ENCODE peak calls at places on chromosomes 12 and 14, in five cellular contexts. B is CD4-positive, CD25-positive, alpha-beta regulatory T cell; Z is tibial nerve; P is ovary; F is SJSA1. M is an unnamed sample. For H3K9me3, the result is how much of the 10 kb centered on the place peaks cover.

GRCh38 chr14:88242426-88242825 is 80.6 kb downstream of the KCNK10 start:
- DNase-seq in F (no peak), B (no peak), P (no peak), Z (no peak), M (no peak)

GRCh38 chr12:62304560-62304959 is 44.4 kb downstream of the USP15 start:
- DNase-seq in F (no peak), B (no peak), P (no peak), Z (no peak), M (no peak)

GRCh38 chr14:35257809-35258208 is 34.4 kb upstream of the PSMA6 start:
- DNase-seq in F (no peak), B (no peak), Z (no peak), P (no peak), M (no peak)

GRCh38 chr12:20097561-20097960 is 270.8 kb upstream of the PDE3A start:
- DNase-seq in P (no peak), F (no peak), B (no peak), Z (no peak), M (no peak)

GRCh38 chr12:69099201-69099837 is 140.1 kb upstream of the CPSF6 start:
- DNase-seq in Z (no peak), P (no peak), B (no peak), F (no peak), M (no peak)

GRCh38 chr14:66758031-66758613 is 250.2 kb downstream of the GPHN start:
- DNase-seq in B (no peak), Z (no peak), P (no peak), F (no peak), M (no peak)

GRCh38 chr14:81066672-81067071 is 111.3 kb downstream of the TSHR start:
- DNase-seq in Z (no peak), P (no peak), F (peak), B (no peak), M (no peak)

GRCh38 chr14:38257500-38257899 is 1.6 kb upstream of the CLEC14A start:
- DNase-seq in B (no peak), P (no peak), F (no peak), Z (no peak), M (no peak)

GRCh38 chr12:11460343-11461023 is 65.1 kb upstream of the PRB2 start:
- DNase-seq in F (no peak), Z (no peak), P (no peak), B (no peak), M (no peak)

GRCh38 chr12:99278899-99279298 is 368.7 kb upstream of the GARIN6 start:
- DNase-seq in P (no peak), Z (no peak), B (no peak), F (no peak), M (no peak)

GRCh38 chr12:56280849-56281248 is 14.1 kb downstream of the COQ10A start:
- DNase-seq in P (no peak), F (no peak), B (no peak), Z (no peak), M (no peak)

GRCh38 chr14:53192023-53192422 is 38.9 kb upstream of the DDHD1 start:
- DNase-seq in F (no peak), P (no peak), B (no peak), Z (no peak), M (no peak)

GRCh38 chr12:83945871-83946270 is 966.7 kb downstream of the SLC6A15 start:
- DNase-seq in F (no peak), Z (no peak), P (no peak), B (no peak), M (no peak)

GRCh38 chr12:93151079-93151759 is 222.1 kb upstream of the EEA1 start:
- DNase-seq in Z (no peak), B (no peak), P (no peak), F (no peak), M (no peak)

GRCh38 chr14:89013098-89013504 is 188.7 kb downstream of the TTC8 start:
- DNase-seq in Z (no peak), P (no peak), F (no peak), B (peak), M (no peak)

GRCh38 chr14:87497301-87497700 is 495.7 kb downstream of the GALC start:
- DNase-seq in Z (no peak), P (no peak), B (no peak), F (no peak), M (no peak)

GRCh38 chr14:69288001-69288771 is 28.2 kb downstream of the GALNT16 start:
- DNase-seq in B (no peak), Z (peak), P (peak), F (no peak), M (peak)

GRCh38 chr14:51369814-51370213 is 129.8 kb downstream of the TMX1 start:
- DNase-seq in Z (no peak), P (no peak), F (peak), B (peak), M (no peak)

GRCh38 chr12:50505945-50506344 is 1.2 kb downstream of the DIP2B start:
- DNase-seq in B (peak), Z (peak), P (no peak), F (no peak), M (no peak)

GRCh38 chr12:92506460-92506859 is 196.3 kb upstream of the PLEKHG7 start:
- DNase-seq in B (no peak), Z (no peak), P (no peak), F (no peak), M (no peak)

GRCh38 chr12:9340422-9341259 is 132.4 kb upstream of the PZP start:
- DNase-seq in P (no peak), B (peak), Z (no peak), F (no peak), M (no peak)

GRCh38 chr14:55807059-55807499 is 227.1 kb downstream of the KTN1 start:
- DNase-seq in P (peak), Z (peak), B (peak), F (peak), M (peak)

GRCh38 chr14:51889851-51890250 is 29.4 kb downstream of the GNG2 start:
- DNase-seq in B (peak), Z (no peak), P (no peak), F (no peak), M (no peak)

GRCh38 chr12:54428050-54429013 is 9.3 kb upstream of the ITGA5 start:
- DNase-seq in B (no peak), P (no peak), F (no peak), Z (no peak), M (no peak)

GRCh38 chr14:103418508-103418818 is 33.2 kb downstream of the MARK3 start:
- DNase-seq in Z (no peak), B (no peak), F (no peak), P (no peak), M (no peak)

GRCh38 chr12:54529581-54529980 is 19.8 kb upstream of the PDE1B start:
- DNase-seq in P (no peak), Z (no peak), B (no peak), F (no peak), M (no peak)

GRCh38 chr12:50252977-50253376 is 30.3 kb downstream of the LIMA1 start:
- DNase-seq in P (no peak), F (no peak), Z (no peak), B (no peak), M (no peak)

GRCh38 chr12:1838223-1838993 is 18.0 kb downstream of the LRTM2 start:
- DNase-seq in P (no peak), Z (no peak), B (no peak), F (no peak), M (peak)

GRCh38 chr12:7241404-7242005 is 52.0 kb downstream of the PEX5 start:
- DNase-seq in F (no peak), P (no peak), B (no peak), Z (no peak), M (no peak)

DNA sequence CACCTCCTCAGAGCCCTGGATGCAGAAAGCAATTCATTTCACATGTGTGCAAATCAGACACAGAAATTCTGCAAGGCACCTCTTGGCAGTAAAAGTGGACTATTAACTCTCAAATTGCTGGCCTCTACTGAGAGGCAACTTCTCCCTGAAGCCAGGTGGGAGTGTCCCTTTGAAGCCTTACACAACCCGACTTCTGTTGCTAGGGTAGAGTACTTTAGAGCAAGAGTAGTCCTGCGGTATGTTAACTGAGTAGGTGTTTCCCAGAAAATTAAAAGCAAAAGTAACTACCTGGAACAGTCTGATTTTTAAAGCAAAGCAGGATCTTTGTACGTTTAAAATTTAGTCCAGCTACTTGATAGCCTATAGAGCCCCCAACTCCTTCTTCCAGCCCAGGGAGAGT is 483.4 kb downstream of the DIO2 start:
- DNase-seq in B (no peak), Z (no peak), F (no peak), P (no peak), M (no peak)
- H3K9me3 ChIP-seq in B (under half), Z (under half), F (under half), P (under half), M (under half)

GRCh38 chr12:30782316-30783173 is 27.8 kb upstream of the CAPRIN2 start:
- DNase-seq in P (no peak), F (no peak), Z (no peak), B (no peak), M (no peak)
- H3K9me3 ChIP-seq in P (under half), F (under half), Z (under half), B (under half), M (under half)

GRCh38 chr14:105881021-105881930 is 354.9 kb downstream of the TMEM121 start:
- DNase-seq in Z (no peak), B (no peak), F (no peak), P (peak), M (peak)

GRCh38 chr14:105885561-105886320 is 359.4 kb downstream of the TMEM121 start:
- DNase-seq in Z (no peak), F (no peak), P (peak), B (no peak), M (peak)

GRCh38 chr14:105884808-105885281 is 358.5 kb downstream of the TMEM121 start:
- DNase-seq in F (no peak), P (peak), Z (no peak), B (no peak), M (peak)

GRCh38 chr14:105882626-105883025 is 356.2 kb downstream of the TMEM121 start:
- DNase-seq in F (no peak), B (no peak), P (peak), Z (no peak), M (no peak)

DNA sequence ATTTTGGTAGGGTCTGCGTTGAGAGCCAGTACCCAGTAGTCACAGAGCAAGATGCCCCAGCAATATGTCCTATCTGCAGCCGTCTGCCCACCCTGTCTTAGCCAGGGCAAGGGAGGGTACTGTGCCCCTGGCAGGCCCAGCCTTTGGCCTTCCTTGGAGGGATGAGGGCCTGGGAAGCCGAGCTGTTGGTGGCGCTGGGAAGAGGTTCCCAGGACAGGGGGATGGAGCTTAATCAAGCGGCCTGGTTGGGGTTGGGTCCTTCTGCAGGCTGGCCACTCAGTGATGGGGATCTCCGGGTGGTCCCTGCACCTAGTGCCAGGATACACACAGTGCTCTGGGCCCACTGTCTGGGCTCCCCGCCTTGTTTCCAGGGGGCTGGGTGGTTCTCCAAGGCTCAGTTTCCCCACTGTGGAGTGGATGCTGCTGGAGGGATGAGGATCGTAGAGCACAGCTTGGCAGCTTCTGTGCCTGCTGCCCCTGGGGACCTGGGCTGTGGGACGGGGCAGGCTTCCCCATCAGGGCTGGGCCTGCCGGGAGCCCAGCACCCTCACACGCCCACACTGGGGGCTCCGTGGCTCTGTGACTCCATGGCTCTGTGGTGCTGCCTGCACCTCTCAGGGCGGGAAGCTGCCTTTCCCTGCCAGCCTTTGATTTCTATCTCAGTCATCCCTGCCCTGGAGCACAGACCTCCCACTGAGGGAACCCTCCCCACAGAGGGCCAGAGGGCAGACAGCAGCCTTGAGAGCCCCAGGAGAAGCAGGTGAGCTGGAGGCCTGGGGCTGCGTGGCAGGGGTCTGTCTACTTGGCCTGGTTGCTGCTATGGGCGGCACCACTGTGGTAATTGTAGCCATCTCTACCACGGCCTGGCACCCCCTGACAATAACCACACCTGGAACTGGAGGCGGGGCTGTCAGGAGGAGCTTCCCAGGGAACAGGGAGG is 357.0 kb downstream of the TMEM121 start:
- DNase-seq in P (peak), Z (no peak), F (no peak), B (no peak), M (peak)
- H3K9me3 ChIP-seq in P (under half), Z (under half), F (under half), B (under half), M (under half)

GRCh38 chr12:133046698-133047097 is 9.4 kb downstream of the ZNF84 start:
- DNase-seq in Z (no peak), B (no peak), F (no peak), P (no peak), M (no peak)
- H3K9me3 ChIP-seq in Z (under half), B (half or more), F (under half), P (half or more), M (half or more)

GRCh38 chr12:133130808-133131128 is 341 bp downstream of the ZNF10 start:
- DNase-seq in B (no peak), F (no peak), P (peak), Z (peak), M (peak)
- H3K9me3 ChIP-seq in B (under half), F (under half), P (under half), Z (under half), M (under half)

GRCh38 chr14:105853907-105854599 is 327.7 kb downstream of the TMEM121 start:
- DNase-seq in B (no peak), F (no peak), P (no peak), Z (no peak), M (no peak)
- H3K9me3 ChIP-seq in B (under half), F (under half), P (under half), Z (under half), M (under half)

GRCh38 chr12:131688845-131689154 is 22.1 kb upstream of the SFSWAP start:
- DNase-seq in F (no peak), Z (no peak), B (no peak), P (no peak), M (no peak)
- H3K9me3 ChIP-seq in F (under half), Z (under half), B (under half), P (under half), M (under half)

GRCh38 chr14:25944020-25944419 is 653.8 kb downstream of the NOVA1 start:
- DNase-seq in B (no peak), F (no peak), P (no peak), Z (no peak), M (no peak)

GRCh38 chr14:25942090-25942489 is 655.7 kb downstream of the NOVA1 start:
- DNase-seq in Z (no peak), P (no peak), F (no peak), B (no peak), M (no peak)

GRCh38 chr14:25943329-25943728 is 654.5 kb downstream of the NOVA1 start:
- DNase-seq in P (no peak), F (no peak), Z (no peak), B (no peak), M (no peak)

DNA sequence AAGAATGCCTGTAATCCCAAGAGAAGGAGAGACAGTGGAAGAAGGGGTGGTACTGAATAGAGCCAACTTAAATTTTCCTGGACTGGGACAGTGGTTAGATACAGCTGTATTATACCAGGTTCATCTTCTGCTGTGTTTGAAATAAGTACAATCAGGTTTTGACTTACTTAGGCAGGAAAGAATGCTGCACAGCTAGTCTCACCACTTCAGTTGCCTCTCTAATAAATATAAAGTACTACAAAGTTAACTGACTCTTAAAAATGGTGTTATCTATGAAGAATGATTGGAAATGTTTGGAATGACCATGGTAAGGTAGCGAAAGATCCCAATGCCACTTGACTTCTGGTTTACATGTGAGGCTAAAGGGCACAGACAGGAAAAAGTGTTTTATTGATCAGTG is 652.1 kb downstream of the NOVA1 start:
- DNase-seq in Z (no peak), P (no peak), F (no peak), B (no peak), M (no peak)
- H3K9me3 ChIP-seq in Z (under half), P (under half), F (under half), B (under half), M (under half)

DNA sequence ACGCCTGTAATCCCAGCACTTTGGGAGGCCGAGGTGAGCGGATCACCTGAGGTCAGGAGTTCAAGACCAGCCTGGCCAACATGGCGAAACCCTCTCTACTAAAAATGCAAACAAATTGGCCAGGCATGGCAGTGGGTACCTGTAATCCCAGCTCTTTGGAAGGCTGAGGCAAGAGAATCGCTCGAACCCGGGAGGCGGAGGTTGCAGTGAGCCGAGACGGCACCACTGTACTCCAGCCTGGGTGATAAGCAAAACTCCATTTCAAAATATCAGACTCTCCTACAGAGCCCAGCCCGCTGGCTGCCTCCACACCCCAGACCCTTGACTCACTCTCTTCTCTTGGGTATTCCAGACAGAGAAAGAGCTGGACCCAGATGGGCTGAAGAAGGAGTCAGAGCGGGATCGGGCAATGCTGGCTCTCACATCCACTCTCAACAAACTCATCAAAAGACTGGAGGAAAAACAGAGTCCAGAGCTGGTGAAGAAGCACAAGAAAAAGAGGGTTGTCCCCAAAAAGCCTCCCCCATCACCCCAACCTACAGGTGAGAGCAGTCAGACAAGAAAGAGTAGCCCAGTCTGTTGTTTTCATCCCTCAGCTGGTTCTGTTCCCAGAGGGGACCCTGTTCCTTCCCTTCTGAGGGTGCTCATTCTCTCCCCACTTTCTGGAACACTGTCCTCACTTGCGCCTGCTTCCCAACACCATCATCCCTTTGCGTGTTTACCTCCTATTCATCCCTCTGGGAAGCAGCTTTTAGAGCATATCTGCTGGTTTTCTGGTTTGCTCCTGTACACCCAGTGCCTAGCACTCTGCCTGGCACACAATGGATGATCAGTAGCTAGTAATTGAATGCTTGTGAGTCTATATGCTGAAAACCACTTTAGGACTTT is 19.7 kb downstream of the AGAP2 start:
- DNase-seq in P (no peak), Z (no peak), F (no peak), B (no peak), M (no peak)
- H3K9me3 ChIP-seq in P (under half), Z (under half), F (under half), B (under half), M (under half)